ENCODE peak calls at places on chromosomes 7 and 10, in ten cellular contexts. One of them, this sample, is unnamed.

GRCh38 chr10:77104459-77104980 is 533.1 kb downstream of the KCNMA1 start:
- DNase-seq in neuronal stem cell: no peak
- DNase-seq in AG04450: peak
- DNase-seq in psoas muscle: peak
- DNase-seq in fibroblast of lung: peak
- DNase-seq in left ventricle myocardium inferior: peak
- DNase-seq in A549: no peak
- DNase-seq in mesendoderm: no peak
- DNase-seq in mesenchymal stem cell: peak
- DNase-seq in lung: peak
- DNase-seq in this sample: no peak

GRCh38 chr7:43535810-43536585 is 46.9 kb upstream of the STK17A start:
- DNase-seq in left ventricle myocardium inferior: no peak
- DNase-seq in A549: no peak
- DNase-seq in mesendoderm: no peak
- DNase-seq in lung: no peak
- DNase-seq in neuronal stem cell: no peak
- DNase-seq in AG04450: peak
- DNase-seq in psoas muscle: peak
- DNase-seq in fibroblast of lung: peak
- DNase-seq in mesenchymal stem cell: peak
- DNase-seq in this sample: no peak

GRCh38 chr7:26291699-26292538 is at the start of gene SNX10:
- DNase-seq in fibroblast of lung: peak
- DNase-seq in psoas muscle: peak
- DNase-seq in lung: peak
- DNase-seq in mesendoderm: peak
- DNase-seq in neuronal stem cell: peak
- DNase-seq in left ventricle myocardium inferior: peak
- DNase-seq in A549: peak
- DNase-seq in mesenchymal stem cell: peak
- DNase-seq in AG04450: no peak
- DNase-seq in this sample: peak

GRCh38 chr7:56287429-56288138 is 171.4 kb upstream of the NUPR2 start:
- DNase-seq in lung: no peak
- DNase-seq in A549: no peak
- DNase-seq in mesendoderm: no peak
- DNase-seq in left ventricle myocardium inferior: peak
- DNase-seq in psoas muscle: peak
- DNase-seq in AG04450: no peak
- DNase-seq in fibroblast of lung: no peak
- DNase-seq in neuronal stem cell: no peak
- DNase-seq in mesenchymal stem cell: no peak
- DNase-seq in this sample: no peak

GRCh38 chr10:79246606-79247275 is 100.5 kb upstream of the PPIF start:
- DNase-seq in psoas muscle: peak
- DNase-seq in A549: no peak
- DNase-seq in mesenchymal stem cell: peak
- DNase-seq in lung: no peak
- DNase-seq in left ventricle myocardium inferior: peak
- DNase-seq in fibroblast of lung: peak
- DNase-seq in mesendoderm: no peak
- DNase-seq in AG04450: no peak
- DNase-seq in neuronal stem cell: no peak
- DNase-seq in this sample: peak

GRCh38 chr7:85508642-85509429 is 322.0 kb upstream of the SEMA3D start:
- DNase-seq in mesendoderm: no peak
- DNase-seq in left ventricle myocardium inferior: no peak
- DNase-seq in lung: no peak
- DNase-seq in psoas muscle: no peak
- DNase-seq in A549: no peak
- DNase-seq in AG04450: peak
- DNase-seq in neuronal stem cell: no peak
- DNase-seq in fibroblast of lung: peak
- DNase-seq in mesenchymal stem cell: peak
- DNase-seq in this sample: no peak

GRCh38 chr10:52668024-52668423 is 104.6 kb downstream of the MBL2 start:
- DNase-seq in neuronal stem cell: no peak
- DNase-seq in lung: no peak
- DNase-seq in mesenchymal stem cell: no peak
- DNase-seq in left ventricle myocardium inferior: no peak
- DNase-seq in psoas muscle: no peak
- DNase-seq in AG04450: no peak
- DNase-seq in fibroblast of lung: peak
- DNase-seq in mesendoderm: no peak
- DNase-seq in A549: no peak
- DNase-seq in this sample: no peak

GRCh38 chr10:55466806-55467504 is 665.9 kb upstream of the PCDH15 start:
- DNase-seq in lung: no peak
- DNase-seq in mesendoderm: no peak
- DNase-seq in A549: no peak
- DNase-seq in fibroblast of lung: no peak
- DNase-seq in AG04450: no peak
- DNase-seq in left ventricle myocardium inferior: no peak
- DNase-seq in neuronal stem cell: no peak
- DNase-seq in mesenchymal stem cell: no peak
- DNase-seq in psoas muscle: no peak
- DNase-seq in this sample: no peak

GRCh38 chr7:75625868-75626267 is 112.9 kb downstream of the HIP1 start:
- DNase-seq in lung: no peak
- DNase-seq in AG04450: no peak
- DNase-seq in psoas muscle: no peak
- DNase-seq in A549: no peak
- DNase-seq in mesendoderm: no peak
- DNase-seq in mesenchymal stem cell: no peak
- DNase-seq in left ventricle myocardium inferior: no peak
- DNase-seq in neuronal stem cell: no peak
- DNase-seq in fibroblast of lung: no peak
- DNase-seq in this sample: no peak

GRCh38 chr7:75967055-75967454 is 27.3 kb downstream of the TMEM120A start:
- DNase-seq in mesendoderm: no peak
- DNase-seq in psoas muscle: peak
- DNase-seq in mesenchymal stem cell: no peak
- DNase-seq in lung: no peak
- DNase-seq in A549: no peak
- DNase-seq in AG04450: no peak
- DNase-seq in neuronal stem cell: no peak
- DNase-seq in fibroblast of lung: no peak
- DNase-seq in left ventricle myocardium inferior: no peak
- DNase-seq in this sample: peak

GRCh38 chr7:74023037-74023436 is 4.9 kb upstream of the ELN start:
- DNase-seq in neuronal stem cell: no peak
- DNase-seq in mesendoderm: peak
- DNase-seq in left ventricle myocardium inferior: peak
- DNase-seq in psoas muscle: peak
- DNase-seq in mesenchymal stem cell: peak
- DNase-seq in lung: no peak
- DNase-seq in A549: peak
- DNase-seq in fibroblast of lung: peak
- DNase-seq in AG04450: no peak
- DNase-seq in this sample: no peak

GRCh38 chr10:49052069-49052468 is 63.3 kb downstream of the VSTM4 start:
- DNase-seq in mesenchymal stem cell: no peak
- DNase-seq in fibroblast of lung: no peak
- DNase-seq in lung: no peak
- DNase-seq in mesendoderm: no peak
- DNase-seq in AG04450: no peak
- DNase-seq in A549: no peak
- DNase-seq in neuronal stem cell: no peak
- DNase-seq in psoas muscle: no peak
- DNase-seq in left ventricle myocardium inferior: no peak
- DNase-seq in this sample: no peak

GRCh38 chr7:75039166-75039565 is 34.4 kb downstream of the RCC1L start:
- DNase-seq in A549: no peak
- DNase-seq in AG04450: no peak
- DNase-seq in lung: no peak
- DNase-seq in neuronal stem cell: no peak
- DNase-seq in mesenchymal stem cell: no peak
- DNase-seq in psoas muscle: no peak
- DNase-seq in mesendoderm: no peak
- DNase-seq in left ventricle myocardium inferior: no peak
- DNase-seq in fibroblast of lung: peak
- DNase-seq in this sample: no peak

DNA sequence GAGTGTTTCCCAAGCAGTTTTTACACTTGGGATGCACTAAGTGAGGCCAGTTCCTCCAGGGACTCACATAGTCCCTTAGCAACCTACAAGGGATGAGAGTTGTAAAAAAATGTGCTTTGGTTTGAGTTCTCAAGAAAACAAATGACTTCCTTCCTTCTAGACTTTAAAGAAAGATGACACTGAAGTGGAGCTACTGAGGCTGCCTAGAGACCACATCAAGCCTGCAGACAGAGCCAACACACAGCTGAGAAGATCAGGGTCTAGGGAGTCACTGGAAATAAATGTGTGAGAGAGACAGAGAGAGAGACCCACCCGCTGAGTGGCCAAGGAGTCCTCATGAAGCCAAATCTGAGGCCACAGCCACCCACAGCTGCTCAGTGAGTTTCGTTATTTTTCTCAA is 264.4 kb downstream of the TNS3 start:
- DNase-seq in left ventricle myocardium inferior: no peak
- DNase-seq in neuronal stem cell: no peak
- DNase-seq in mesendoderm: no peak
- DNase-seq in A549: no peak
- DNase-seq in AG04450: no peak
- DNase-seq in psoas muscle: no peak
- DNase-seq in lung: no peak
- DNase-seq in fibroblast of lung: peak
- DNase-seq in mesenchymal stem cell: peak
- DNase-seq in this sample: no peak
- H3K27ac ChIP-seq in left ventricle myocardium inferior: peak
- H3K27ac ChIP-seq in neuronal stem cell: no peak
- H3K27ac ChIP-seq in mesendoderm: no peak
- H3K27ac ChIP-seq in A549: no peak
- H3K27ac ChIP-seq in AG04450: no peak
- H3K27ac ChIP-seq in psoas muscle: no peak
- H3K27ac ChIP-seq in lung: no peak
- H3K27ac ChIP-seq in fibroblast of lung: peak
- H3K27ac ChIP-seq in mesenchymal stem cell: no peak
- H3K27ac ChIP-seq in this sample: no peak

GRCh38 chr7:549103-549890 is 29.7 kb upstream of the PDGFA start:
- DNase-seq in psoas muscle: peak
- DNase-seq in fibroblast of lung: no peak
- DNase-seq in AG04450: no peak
- DNase-seq in mesenchymal stem cell: no peak
- DNase-seq in lung: no peak
- DNase-seq in mesendoderm: no peak
- DNase-seq in A549: no peak
- DNase-seq in neuronal stem cell: no peak
- DNase-seq in left ventricle myocardium inferior: no peak
- DNase-seq in this sample: no peak
- H3K4me3 ChIP-seq in psoas muscle: no peak
- H3K4me3 ChIP-seq in fibroblast of lung: no peak
- H3K4me3 ChIP-seq in AG04450: no peak
- H3K4me3 ChIP-seq in mesenchymal stem cell: no peak
- H3K4me3 ChIP-seq in lung: no peak
- H3K4me3 ChIP-seq in mesendoderm: no peak
- H3K4me3 ChIP-seq in A549: no peak
- H3K4me3 ChIP-seq in neuronal stem cell: no peak
- H3K4me3 ChIP-seq in left ventricle myocardium inferior: no peak
- H3K4me3 ChIP-seq in this sample: no peak

DNA sequence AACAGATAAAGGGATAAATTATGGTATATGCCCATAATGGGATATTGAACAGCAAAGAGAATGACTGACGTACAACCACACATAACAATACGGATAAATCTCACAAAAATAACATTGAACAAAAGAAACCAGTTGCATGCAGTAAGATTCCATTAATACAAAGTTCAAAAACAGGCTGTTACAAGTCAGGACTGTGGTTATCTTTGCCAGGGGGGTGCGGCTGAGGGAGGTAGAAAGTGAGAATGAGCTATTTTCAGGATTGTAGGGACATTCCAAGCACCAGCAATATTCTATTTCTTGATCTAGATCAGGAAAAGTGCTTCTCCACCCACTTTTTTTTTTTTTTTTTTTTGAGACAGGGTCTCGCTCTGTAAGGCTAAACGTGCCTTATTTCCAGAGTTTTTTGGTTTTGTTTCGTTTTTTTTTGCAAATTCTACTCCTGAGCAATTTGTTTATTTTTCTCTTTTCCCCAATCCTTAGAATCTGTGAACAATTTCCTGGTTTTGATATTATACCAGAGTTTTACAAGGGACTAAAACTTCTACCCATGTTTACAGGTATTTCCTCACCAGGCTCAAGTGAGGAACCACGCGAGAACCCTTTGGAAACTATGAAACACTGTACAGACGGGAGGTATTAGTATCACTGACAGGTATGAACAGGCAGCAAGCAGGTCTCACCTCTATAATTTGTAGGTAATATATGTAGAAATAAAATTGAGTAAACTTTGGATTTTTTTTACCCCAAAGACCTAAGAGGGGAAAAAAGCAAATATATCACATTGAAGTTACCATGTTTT is 9.9 kb downstream of the SMURF1 start:
- DNase-seq in A549: no peak
- DNase-seq in fibroblast of lung: no peak
- DNase-seq in mesendoderm: no peak
- DNase-seq in AG04450: no peak
- DNase-seq in psoas muscle: no peak
- DNase-seq in left ventricle myocardium inferior: no peak
- DNase-seq in mesenchymal stem cell: no peak
- DNase-seq in lung: no peak
- DNase-seq in neuronal stem cell: no peak
- DNase-seq in this sample: no peak
- H3K27ac ChIP-seq in A549: no peak
- H3K27ac ChIP-seq in fibroblast of lung: no peak
- H3K27ac ChIP-seq in mesendoderm: no peak
- H3K27ac ChIP-seq in AG04450: no peak
- H3K27ac ChIP-seq in psoas muscle: no peak
- H3K27ac ChIP-seq in left ventricle myocardium inferior: no peak
- H3K27ac ChIP-seq in mesenchymal stem cell: no peak
- H3K27ac ChIP-seq in lung: no peak
- H3K27ac ChIP-seq in neuronal stem cell: no peak
- H3K27ac ChIP-seq in this sample: no peak

DNA sequence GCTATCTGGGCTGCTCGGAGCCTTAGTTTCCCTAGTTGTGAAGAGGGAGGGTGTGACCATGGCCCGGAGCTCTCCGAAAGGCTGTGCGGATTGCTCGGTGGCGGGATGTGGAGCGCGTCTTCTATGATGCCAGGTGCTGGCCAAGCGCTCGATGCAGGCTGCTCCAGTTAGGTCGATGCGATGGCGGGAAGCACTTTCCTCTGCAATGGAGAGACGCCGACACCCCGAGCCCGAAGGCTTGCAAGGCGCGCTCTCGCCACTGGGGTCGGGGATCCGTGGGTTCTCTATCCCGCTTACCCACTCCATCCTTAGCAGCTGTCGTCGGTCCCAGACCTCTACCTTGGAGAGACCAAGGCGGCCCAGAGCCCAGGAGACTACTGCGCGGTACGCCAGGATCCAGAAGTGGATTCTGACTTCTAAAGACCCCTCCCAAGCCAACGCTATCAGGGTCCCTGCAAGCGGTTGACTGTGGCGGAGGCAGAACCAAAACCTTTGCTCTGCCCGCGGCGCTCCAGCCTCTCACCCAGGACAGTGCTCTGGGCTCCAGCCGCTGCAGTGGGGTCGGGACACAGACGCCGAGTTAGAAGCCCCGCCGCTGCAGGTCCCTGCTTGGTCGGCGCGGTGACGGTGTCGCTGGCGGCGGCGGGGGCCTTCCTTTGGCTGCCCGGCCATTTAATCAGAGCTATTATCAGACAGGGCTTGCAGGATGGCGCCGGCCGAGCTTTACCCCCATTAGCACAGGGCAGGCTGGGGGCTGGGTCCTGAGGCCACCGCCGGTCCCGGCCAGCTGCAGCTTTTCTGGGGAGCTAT is 7.8 kb upstream of the TBX20 start:
- DNase-seq in mesendoderm: peak
- DNase-seq in left ventricle myocardium inferior: peak
- DNase-seq in psoas muscle: no peak
- DNase-seq in mesenchymal stem cell: no peak
- DNase-seq in AG04450: no peak
- DNase-seq in lung: no peak
- DNase-seq in neuronal stem cell: no peak
- DNase-seq in fibroblast of lung: no peak
- DNase-seq in A549: no peak
- DNase-seq in this sample: no peak
- H3K4me3 ChIP-seq in mesendoderm: peak
- H3K4me3 ChIP-seq in left ventricle myocardium inferior: peak
- H3K4me3 ChIP-seq in psoas muscle: no peak
- H3K4me3 ChIP-seq in mesenchymal stem cell: no peak
- H3K4me3 ChIP-seq in AG04450: no peak
- H3K4me3 ChIP-seq in lung: no peak
- H3K4me3 ChIP-seq in neuronal stem cell: peak
- H3K4me3 ChIP-seq in fibroblast of lung: no peak
- H3K4me3 ChIP-seq in A549: no peak
- H3K4me3 ChIP-seq in this sample: no peak

This sample was measured in colonic mucosa.